ENCODE peak calls at places on chromosomes 6 and 20, in nine cellular contexts. I is BE2C, W is upper lobe of left lung, O is ovary, H is fibroblast of lung, T is esophagus muscularis mucosa, A is heart right ventricle, S is WERI-Rb-1, B is colonic mucosa. X is an unnamed sample.

GRCh38 chr6:25050356-25050755 is 114.6 kb upstream of the RIPOR2 start:
- DNase-seq in I (no peak), W (no peak), O (no peak), H (peak; percentile 90), T (no peak), A (no peak), S (no peak), B (no peak), X (peak; percentile 40)

GRCh38 chr20:48385527-48385926 is 442.3 kb downstream of the PREX1 start:
- DNase-seq in I (no peak), W (no peak), O (no peak), H (no peak), T (no peak), A (no peak), S (no peak), B (no peak), X (no peak)

GRCh38 chr6:84411060-84411629 is 183.7 kb upstream of the CEP162 start:
- DNase-seq in I (no peak), W (no peak), O (no peak), H (peak; percentile 83), T (no peak), A (no peak), S (no peak), B (no peak), X (peak; percentile 46)

GRCh38 chr6:77650098-77650663 is 2.7 kb upstream of the MEI4 start:
- DNase-seq in I (peak; percentile 25), W (peak; percentile 80), O (no peak), H (no peak), T (no peak), A (peak; percentile 16), S (no peak), B (no peak), X (no peak)

GRCh38 chr20:47667086-47667485 is 118.2 kb downstream of the SULF2 start:
- DNase-seq in I (no peak), W (no peak), O (no peak), H (no peak), T (no peak), A (no peak), S (no peak), B (no peak), X (no peak)

GRCh38 chr6:101666256-101666655 is 272.7 kb downstream of the GRIK2 start:
- DNase-seq in I (no peak), W (no peak), O (no peak), H (peak; percentile 3), T (no peak), A (no peak), S (no peak), B (no peak), X (no peak)

GRCh38 chr20:3654326-3655031 is 8.7 kb downstream of the GFRA4 start:
- DNase-seq in I (peak; percentile 43), W (no peak), O (no peak), H (no peak), T (no peak), A (no peak), S (no peak), B (no peak), X (no peak)

GRCh38 chr6:45959534-45960195 is 56.0 kb downstream of the CLIC5 start:
- DNase-seq in I (no peak), W (no peak), O (no peak), H (peak; percentile 25), T (no peak), A (no peak), S (peak; percentile 47), B (no peak), X (no peak)

GRCh38 chr20:25364180-25364788 is 26.4 kb downstream of the ABHD12 start:
- DNase-seq in I (no peak), W (no peak), O (no peak), H (no peak), T (no peak), A (no peak), S (no peak), B (no peak), X (no peak)

GRCh38 chr6:2110504-2110903 is 134.9 kb downstream of the GMDS start:
- DNase-seq in I (no peak), W (no peak), O (no peak), H (peak; percentile 45), T (no peak), A (no peak), S (no peak), B (no peak), X (peak; percentile 22)

GRCh38 chr20:9306521-9306920 is 207.9 kb upstream of the LAMP5 start:
- DNase-seq in I (no peak), W (no peak), O (no peak), H (peak; percentile 97), T (no peak), A (no peak), S (no peak), B (no peak), X (no peak)

GRCh38 chr20:9311132-9311531 is 203.3 kb upstream of the LAMP5 start:
- DNase-seq in I (no peak), W (no peak), O (no peak), H (peak; percentile 32), T (peak; percentile 5), A (no peak), S (no peak), B (no peak), X (no peak)
- TF ChIP-seq CTCF in I (no peak), W (no peak), O (no peak), H (no peak), T (no peak), A (no peak), S (no peak), B (no peak), X (no peak)

GRCh38 chr6:28543671-28544131 is 18.0 kb downstream of the GPX5 start:
- DNase-seq in I (no peak), W (peak; percentile 77), O (peak; percentile 24), H (peak; percentile 8), T (no peak), A (no peak), S (no peak), B (no peak), X (peak; percentile 56)
- H3K4me3 ChIP-seq in I (no peak overlapping the region), W (no peak overlapping the region), O (peak overlapping the region; percentile 15), H (no peak overlapping the region), T (peak overlapping the region; percentile 8), A (peak overlapping the region; percentile 16), S (no peak overlapping the region), B (no peak overlapping the region), X (peak overlapping the region; percentile 9)

GRCh38 chr20:44411757-44412401 is 56.4 kb downstream of the HNF4A start:
- DNase-seq in I (no peak), W (no peak), O (no peak), H (no peak), T (no peak), A (no peak), S (no peak), B (no peak), X (no peak)

GRCh38 chr20:44414346-44414714 is 58.8 kb downstream of the HNF4A start:
- DNase-seq in I (no peak), W (no peak), O (no peak), H (no peak), T (no peak), A (no peak), S (no peak), B (no peak), X (no peak)

GRCh38 chr20:44413575-44414345 is 58.3 kb downstream of the HNF4A start:
- DNase-seq in I (no peak), W (no peak), O (no peak), H (no peak), T (no peak), A (no peak), S (no peak), B (no peak), X (no peak)

GRCh38 chr20:44411020-44411756 is 55.7 kb downstream of the HNF4A start:
- DNase-seq in I (no peak), W (peak; percentile 59), O (peak; percentile 56), H (no peak), T (no peak), A (no peak), S (no peak), B (no peak), X (no peak)

DNA sequence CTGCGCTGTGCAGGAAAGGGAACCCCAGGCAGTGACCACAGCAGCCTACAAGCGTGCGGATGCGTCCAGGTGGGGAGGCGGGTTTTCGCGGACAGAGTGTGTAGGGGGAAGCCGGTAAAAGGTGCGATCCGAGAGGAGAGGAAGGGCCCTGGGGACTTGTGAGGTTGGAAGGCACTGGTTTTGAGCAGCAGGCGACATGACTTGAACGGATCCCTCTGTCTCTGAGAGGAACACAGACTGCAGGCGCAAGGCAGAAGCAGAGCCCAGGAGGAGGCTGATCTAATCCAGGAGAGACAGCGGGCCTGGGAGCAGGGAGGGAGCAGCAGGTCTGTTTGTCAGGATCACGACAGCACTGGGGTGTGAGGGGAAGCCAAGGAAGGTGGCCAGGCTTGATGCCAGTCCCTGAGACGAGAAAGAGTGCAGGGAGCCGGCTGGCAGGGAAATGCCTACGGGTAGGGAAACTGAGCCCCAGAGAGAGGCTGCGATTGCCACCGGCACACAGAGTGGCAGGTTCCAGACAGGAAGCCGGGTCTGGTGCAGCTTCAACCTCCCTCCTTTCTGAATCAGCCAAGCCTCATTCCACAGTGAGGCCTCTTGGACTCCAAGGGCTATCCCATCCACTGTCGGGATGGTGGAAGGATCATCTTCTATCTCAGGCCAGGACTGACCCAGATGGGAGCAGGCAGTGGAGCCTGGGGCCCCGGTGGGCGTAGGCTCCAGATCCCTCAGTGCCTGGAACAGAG is 57.1 kb downstream of the HNF4A start:
- DNase-seq in I (no peak), W (no peak), O (no peak), H (no peak), T (no peak), A (no peak), S (no peak), B (no peak), X (no peak)
- H3K27me3 ChIP-seq in I (no peaks in the 10 kb centered on the region), W (no peaks in the 10 kb centered on the region), O (no peaks in the 10 kb centered on the region), H (peaks cover 10% of the 10 kb centered on the region), T (no peaks in the 10 kb centered on the region), A (no peaks in the 10 kb centered on the region), S (no peaks in the 10 kb centered on the region), B (no peaks in the 10 kb centered on the region), X (no peaks in the 10 kb centered on the region)

GRCh38 chr6:69732640-69733039 is 64.2 kb downstream of the LMBRD1 start:
- DNase-seq in I (no peak), W (no peak), O (no peak), H (peak; percentile 40), T (no peak), A (no peak), S (no peak), B (no peak), X (no peak)

GRCh38 chr6:69735029-69735428 is 61.8 kb downstream of the LMBRD1 start:
- DNase-seq in I (no peak), W (no peak), O (no peak), H (no peak), T (no peak), A (no peak), S (no peak), B (no peak), X (no peak)

GRCh38 chr6:69732045-69732444 is 64.8 kb downstream of the LMBRD1 start:
- DNase-seq in I (no peak), W (no peak), O (no peak), H (no peak), T (no peak), A (no peak), S (no peak), B (no peak), X (no peak)

DNA sequence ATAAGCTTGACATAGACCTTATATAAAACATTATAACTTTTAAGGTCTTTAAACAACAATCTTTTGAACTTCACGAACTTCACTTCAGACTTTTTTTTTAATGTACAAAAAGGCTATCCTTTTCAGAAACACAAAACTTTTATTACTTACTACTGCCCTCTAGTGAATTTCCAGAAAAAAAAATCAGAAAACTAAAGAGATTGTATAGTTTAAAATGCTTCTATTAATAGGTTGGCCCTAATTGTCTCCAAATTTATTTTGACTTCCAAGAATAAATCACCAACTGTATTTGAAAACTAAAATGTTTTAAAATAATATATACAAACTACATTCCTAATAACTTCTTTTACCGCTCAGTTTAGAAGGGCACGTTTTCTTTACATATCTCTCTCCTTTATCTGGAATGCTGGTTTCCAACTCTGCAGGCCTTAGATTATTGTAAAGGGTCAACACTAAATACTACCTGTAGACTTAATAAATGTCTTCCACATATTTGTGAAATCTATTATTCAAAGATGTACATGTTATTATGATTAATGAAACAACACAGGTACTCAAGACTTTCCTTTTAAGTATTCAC is 66.8 kb downstream of the LMBRD1 start:
- DNase-seq in I (no peak), W (no peak), O (no peak), H (peak; percentile 25), T (no peak), A (no peak), S (no peak), B (no peak), X (no peak)
- TF ChIP-seq CTCF in I (peak; percentile 27), W (no peak), O (no peak), H (no peak), T (peak; percentile 46), A (no peak), S (no peak), B (peak; percentile 19), X (peak; percentile 7)